ENCODE peak calls at places on chromosomes 2 and 18, in nine cellular contexts. Z, I, F, P, C, U, X, H and G are unnamed samples.
A peak's percentile ranks its signal among the peaks of the same experiment; 100 is the strongest.

GRCh38 chr2:72414108-72414507 is 266.4 kb upstream of the CYP26B1 start:
- DNase-seq in C (no peak), X (no peak), I (no peak), H (no peak), P (no peak), Z (no peak), U (peak; percentile 48), F (no peak), G (no peak)

GRCh38 chr2:40043191-40043590 is 264.1 kb upstream of the THUMPD2 start:
- DNase-seq in H (no peak), C (no peak), P (no peak), F (no peak), I (no peak), U (peak; percentile 42), X (no peak), Z (no peak), G (no peak)

GRCh38 chr2:197975956-197976519 is 171.6 kb downstream of the PLCL1 start:
- DNase-seq in F (no peak), C (no peak), P (no peak), I (no peak), H (peak; percentile 13), X (no peak), Z (no peak), U (no peak), G (no peak)

GRCh38 chr2:15388406-15389325 is 172.5 kb downstream of the NBAS start:
- DNase-seq in X (no peak), U (no peak), H (no peak), C (no peak), I (peak; percentile 12), Z (no peak), P (no peak), F (no peak), G (no peak)

GRCh38 chr2:170531876-170532275 is 183.3 kb upstream of the SP5 start:
- DNase-seq in P (no peak), H (no peak), Z (no peak), U (no peak), I (no peak), F (no peak), X (no peak), C (no peak), G (no peak)

GRCh38 chr2:38532366-38532765 is 70.4 kb downstream of the HNRNPLL start:
- DNase-seq in C (no peak), H (no peak), F (no peak), P (no peak), I (no peak), X (no peak), U (no peak), Z (no peak), G (no peak)

GRCh38 chr2:75022516-75022915 is 64.1 kb downstream of the POLE4 start:
- DNase-seq in F (no peak), H (peak; percentile 47), U (no peak), I (no peak), X (no peak), C (no peak), P (no peak), Z (no peak), G (no peak)

GRCh38 chr2:51717318-51717717 is 685.4 kb upstream of the NRXN1 start:
- DNase-seq in F (no peak), Z (no peak), U (peak; percentile 25), P (no peak), X (no peak), I (no peak), C (no peak), H (peak; percentile 84), G (no peak)

GRCh38 chr2:147345246-147345645 is 499.6 kb upstream of the ACVR2A start:
- DNase-seq in Z (no peak), F (no peak), P (no peak), H (peak; percentile 72), C (no peak), I (no peak), U (no peak), X (no peak), G (no peak)

GRCh38 chr2:136319227-136319626 is 201.3 kb upstream of the CXCR4 start:
- DNase-seq in Z (no peak), I (peak; percentile 76), P (no peak), H (no peak), X (no peak), C (no peak), U (no peak), F (no peak), G (no peak)

GRCh38 chr18:76490701-76491171 is 4.3 kb downstream of the ZNF516 start:
- DNase-seq in U (no peak), Z (no peak), F (peak; percentile 47), X (no peak), I (peak; percentile 43), P (peak; percentile 19), H (no peak), C (no peak), G (no peak)

GRCh38 chr2:60100034-60100433 is 453.4 kb downstream of the BCL11A start:
- DNase-seq in X (no peak), P (no peak), Z (no peak), C (no peak), I (no peak), U (no peak), F (no peak), H (no peak), G (no peak)